ENCODE peak calls at places on chromosomes 2 and 18, in nine cellular contexts. One of them, this sample, is unnamed.

GRCh38 chr2:66555511-66556324 is 120.8 kb downstream of the MEIS1 start:
- DNase-seq in mammary epithelial cell: no peak
- DNase-seq in IMR-90: no peak
- DNase-seq in sigmoid colon: no peak
- DNase-seq in heart right ventricle: peak
- DNase-seq in SK-N-SH: no peak
- DNase-seq in lower lobe of right lung: no peak
- DNase-seq in dorsolateral prefrontal cortex: no peak
- DNase-seq in neural progenitor cell: no peak
- DNase-seq in this sample: peak

GRCh38 chr2:74585406-74586182 is 31.1 kb downstream of the DOK1 start:
- DNase-seq in mammary epithelial cell: no peak
- DNase-seq in IMR-90: no peak
- DNase-seq in sigmoid colon: no peak
- DNase-seq in heart right ventricle: peak
- DNase-seq in SK-N-SH: no peak
- DNase-seq in lower lobe of right lung: peak
- DNase-seq in dorsolateral prefrontal cortex: no peak
- DNase-seq in neural progenitor cell: no peak
- DNase-seq in this sample: no peak

GRCh38 chr2:160492401-160493226 is 993 bp downstream of the RBMS1 start:
- DNase-seq in mammary epithelial cell: peak
- DNase-seq in IMR-90: peak
- DNase-seq in sigmoid colon: peak
- DNase-seq in heart right ventricle: peak
- DNase-seq in SK-N-SH: peak
- DNase-seq in lower lobe of right lung: peak
- DNase-seq in dorsolateral prefrontal cortex: peak
- DNase-seq in neural progenitor cell: peak
- DNase-seq in this sample: peak

GRCh38 chr2:208265371-208265806 is 666 bp upstream of the PIKFYVE start:
- DNase-seq in mammary epithelial cell: no peak
- DNase-seq in IMR-90: peak
- DNase-seq in sigmoid colon: no peak
- DNase-seq in heart right ventricle: no peak
- DNase-seq in SK-N-SH: peak
- DNase-seq in lower lobe of right lung: no peak
- DNase-seq in dorsolateral prefrontal cortex: no peak
- DNase-seq in neural progenitor cell: peak
- DNase-seq in this sample: peak

GRCh38 chr18:25795178-25795577 is 295.2 kb downstream of the SS18 start:
- DNase-seq in mammary epithelial cell: no peak
- DNase-seq in IMR-90: no peak
- DNase-seq in sigmoid colon: no peak
- DNase-seq in heart right ventricle: no peak
- DNase-seq in SK-N-SH: no peak
- DNase-seq in lower lobe of right lung: no peak
- DNase-seq in dorsolateral prefrontal cortex: no peak
- DNase-seq in neural progenitor cell: peak
- DNase-seq in this sample: no peak

GRCh38 chr18:5294618-5295230 is 802 bp downstream of the ZBTB14 start:
- DNase-seq in mammary epithelial cell: peak
- DNase-seq in IMR-90: peak
- DNase-seq in sigmoid colon: peak
- DNase-seq in heart right ventricle: peak
- DNase-seq in SK-N-SH: no peak
- DNase-seq in lower lobe of right lung: peak
- DNase-seq in dorsolateral prefrontal cortex: peak
- DNase-seq in neural progenitor cell: no peak
- DNase-seq in this sample: peak

GRCh38 chr18:13254971-13255927 is 36.7 kb downstream of the LDLRAD4 start:
- DNase-seq in mammary epithelial cell: no peak
- DNase-seq in IMR-90: no peak
- DNase-seq in sigmoid colon: no peak
- DNase-seq in heart right ventricle: no peak
- DNase-seq in SK-N-SH: no peak
- DNase-seq in lower lobe of right lung: no peak
- DNase-seq in dorsolateral prefrontal cortex: peak
- DNase-seq in neural progenitor cell: no peak
- DNase-seq in this sample: no peak

GRCh38 chr2:149645391-149645790 is 57.8 kb upstream of the MMADHC start:
- DNase-seq in mammary epithelial cell: no peak
- DNase-seq in IMR-90: peak
- DNase-seq in sigmoid colon: no peak
- DNase-seq in heart right ventricle: no peak
- DNase-seq in SK-N-SH: no peak
- DNase-seq in lower lobe of right lung: no peak
- DNase-seq in dorsolateral prefrontal cortex: no peak
- DNase-seq in neural progenitor cell: no peak
- DNase-seq in this sample: no peak

GRCh38 chr2:197219636-197220035 is 90.9 kb downstream of the ANKRD44 start:
- DNase-seq in mammary epithelial cell: no peak
- DNase-seq in IMR-90: no peak
- DNase-seq in sigmoid colon: no peak
- DNase-seq in heart right ventricle: no peak
- DNase-seq in SK-N-SH: no peak
- DNase-seq in lower lobe of right lung: no peak
- DNase-seq in dorsolateral prefrontal cortex: no peak
- DNase-seq in neural progenitor cell: no peak
- DNase-seq in this sample: no peak

GRCh38 chr2:42813773-42814172 is 21.4 kb upstream of the HAAO start:
- DNase-seq in mammary epithelial cell: no peak
- DNase-seq in IMR-90: no peak
- DNase-seq in sigmoid colon: no peak
- DNase-seq in heart right ventricle: no peak
- DNase-seq in SK-N-SH: no peak
- DNase-seq in lower lobe of right lung: no peak
- DNase-seq in dorsolateral prefrontal cortex: no peak
- DNase-seq in neural progenitor cell: no peak
- DNase-seq in this sample: no peak

GRCh38 chr2:8720741-8721140 is 38.9 kb downstream of the ID2 start:
- DNase-seq in mammary epithelial cell: no peak
- DNase-seq in IMR-90: no peak
- DNase-seq in sigmoid colon: no peak
- DNase-seq in heart right ventricle: no peak
- DNase-seq in SK-N-SH: no peak
- DNase-seq in lower lobe of right lung: no peak
- DNase-seq in dorsolateral prefrontal cortex: no peak
- DNase-seq in neural progenitor cell: no peak
- DNase-seq in this sample: no peak

GRCh38 chr2:240509667-240510512 is 47.9 kb downstream of the ANKMY1 start:
- DNase-seq in mammary epithelial cell: no peak
- DNase-seq in IMR-90: no peak
- DNase-seq in sigmoid colon: no peak
- DNase-seq in heart right ventricle: no peak
- DNase-seq in SK-N-SH: peak
- DNase-seq in lower lobe of right lung: no peak
- DNase-seq in dorsolateral prefrontal cortex: no peak
- DNase-seq in neural progenitor cell: no peak
- DNase-seq in this sample: no peak

GRCh38 chr18:58257461-58257860 is 213.4 kb downstream of the NEDD4L start:
- DNase-seq in mammary epithelial cell: no peak
- DNase-seq in IMR-90: peak
- DNase-seq in sigmoid colon: no peak
- DNase-seq in heart right ventricle: no peak
- DNase-seq in SK-N-SH: no peak
- DNase-seq in lower lobe of right lung: no peak
- DNase-seq in dorsolateral prefrontal cortex: no peak
- DNase-seq in neural progenitor cell: no peak
- DNase-seq in this sample: no peak

GRCh38 chr18:58567453-58568196 is 61.3 kb downstream of the ALPK2 start:
- DNase-seq in mammary epithelial cell: peak
- DNase-seq in IMR-90: peak
- DNase-seq in sigmoid colon: no peak
- DNase-seq in heart right ventricle: no peak
- DNase-seq in SK-N-SH: no peak
- DNase-seq in lower lobe of right lung: no peak
- DNase-seq in dorsolateral prefrontal cortex: no peak
- DNase-seq in neural progenitor cell: no peak
- DNase-seq in this sample: peak

GRCh38 chr2:206833291-206833690 is 67.9 kb downstream of the FASTKD2 start:
- DNase-seq in mammary epithelial cell: no peak
- DNase-seq in IMR-90: no peak
- DNase-seq in sigmoid colon: no peak
- DNase-seq in heart right ventricle: no peak
- DNase-seq in SK-N-SH: no peak
- DNase-seq in lower lobe of right lung: no peak
- DNase-seq in dorsolateral prefrontal cortex: no peak
- DNase-seq in neural progenitor cell: no peak
- DNase-seq in this sample: no peak

GRCh38 chr2:184835081-184835728 is 236.9 kb downstream of the ZNF804A start:
- DNase-seq in mammary epithelial cell: no peak
- DNase-seq in IMR-90: peak
- DNase-seq in sigmoid colon: no peak
- DNase-seq in heart right ventricle: no peak
- DNase-seq in SK-N-SH: peak
- DNase-seq in lower lobe of right lung: no peak
- DNase-seq in dorsolateral prefrontal cortex: no peak
- DNase-seq in neural progenitor cell: no peak
- DNase-seq in this sample: peak

GRCh38 chr2:201126308-201127127 is 10.6 kb downstream of the CFLAR start:
- DNase-seq in mammary epithelial cell: peak
- DNase-seq in IMR-90: peak
- DNase-seq in sigmoid colon: no peak
- DNase-seq in heart right ventricle: no peak
- DNase-seq in SK-N-SH: no peak
- DNase-seq in lower lobe of right lung: no peak
- DNase-seq in dorsolateral prefrontal cortex: no peak
- DNase-seq in neural progenitor cell: no peak
- DNase-seq in this sample: no peak

GRCh38 chr2:201127128-201127521 is 11.2 kb downstream of the CFLAR start:
- DNase-seq in mammary epithelial cell: no peak
- DNase-seq in IMR-90: no peak
- DNase-seq in sigmoid colon: no peak
- DNase-seq in heart right ventricle: no peak
- DNase-seq in SK-N-SH: no peak
- DNase-seq in lower lobe of right lung: no peak
- DNase-seq in dorsolateral prefrontal cortex: no peak
- DNase-seq in neural progenitor cell: no peak
- DNase-seq in this sample: no peak

GRCh38 chr2:201130524-201131186 is 14.7 kb downstream of the CFLAR start:
- DNase-seq in mammary epithelial cell: peak
- DNase-seq in IMR-90: peak
- DNase-seq in sigmoid colon: no peak
- DNase-seq in heart right ventricle: no peak
- DNase-seq in SK-N-SH: no peak
- DNase-seq in lower lobe of right lung: no peak
- DNase-seq in dorsolateral prefrontal cortex: no peak
- DNase-seq in neural progenitor cell: no peak
- DNase-seq in this sample: peak

GRCh38 chr2:201129044-201129505 is 13.1 kb downstream of the CFLAR start:
- DNase-seq in mammary epithelial cell: peak
- DNase-seq in IMR-90: peak
- DNase-seq in sigmoid colon: no peak
- DNase-seq in heart right ventricle: no peak
- DNase-seq in SK-N-SH: no peak
- DNase-seq in lower lobe of right lung: no peak
- DNase-seq in dorsolateral prefrontal cortex: no peak
- DNase-seq in neural progenitor cell: no peak
- DNase-seq in this sample: peak

DNA sequence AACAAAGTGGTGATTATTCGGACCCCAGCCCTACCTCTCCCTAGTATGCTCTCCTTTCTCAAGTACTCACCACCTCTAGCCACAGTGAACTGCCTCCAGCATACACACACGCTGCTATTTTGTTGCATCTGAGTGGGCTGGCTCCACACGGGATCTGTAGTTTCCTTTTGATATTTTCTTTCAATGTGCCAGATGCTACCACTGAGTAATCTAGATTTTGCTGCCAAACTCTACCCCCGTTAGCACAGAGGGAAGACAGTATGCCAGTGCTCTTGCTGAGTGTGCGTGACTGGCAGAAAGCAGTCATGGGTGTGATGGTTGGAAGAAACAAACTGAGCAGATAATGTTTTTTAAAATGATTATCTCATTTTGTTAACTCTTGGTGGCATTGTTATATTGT is 11.6 kb downstream of the CFLAR start:
- DNase-seq in mammary epithelial cell: peak
- DNase-seq in IMR-90: peak
- DNase-seq in sigmoid colon: no peak
- DNase-seq in heart right ventricle: no peak
- DNase-seq in SK-N-SH: no peak
- DNase-seq in lower lobe of right lung: no peak
- DNase-seq in dorsolateral prefrontal cortex: no peak
- DNase-seq in neural progenitor cell: no peak
- DNase-seq in this sample: peak
- H3K4me3 ChIP-seq in mammary epithelial cell: no peak
- H3K4me3 ChIP-seq in IMR-90: no peak
- H3K4me3 ChIP-seq in sigmoid colon: peak
- H3K4me3 ChIP-seq in heart right ventricle: peak
- H3K4me3 ChIP-seq in SK-N-SH: no peak
- H3K4me3 ChIP-seq in lower lobe of right lung: peak
- H3K4me3 ChIP-seq in dorsolateral prefrontal cortex: peak
- H3K4me3 ChIP-seq in neural progenitor cell: no peak
- H3K4me3 ChIP-seq in this sample: no peak

GRCh38 chr18:1261054-1261453 is 356.4 kb downstream of the ADCYAP1 start:
- DNase-seq in mammary epithelial cell: no peak
- DNase-seq in IMR-90: no peak
- DNase-seq in sigmoid colon: no peak
- DNase-seq in heart right ventricle: no peak
- DNase-seq in SK-N-SH: no peak
- DNase-seq in lower lobe of right lung: no peak
- DNase-seq in dorsolateral prefrontal cortex: no peak
- DNase-seq in neural progenitor cell: no peak
- DNase-seq in this sample: no peak
- H3K4me3 ChIP-seq in mammary epithelial cell: no peak
- H3K4me3 ChIP-seq in IMR-90: no peak
- H3K4me3 ChIP-seq in sigmoid colon: no peak
- H3K4me3 ChIP-seq in heart right ventricle: no peak
- H3K4me3 ChIP-seq in SK-N-SH: no peak
- H3K4me3 ChIP-seq in lower lobe of right lung: no peak
- H3K4me3 ChIP-seq in dorsolateral prefrontal cortex: no peak
- H3K4me3 ChIP-seq in neural progenitor cell: no peak
- H3K4me3 ChIP-seq in this sample: no peak

DNA sequence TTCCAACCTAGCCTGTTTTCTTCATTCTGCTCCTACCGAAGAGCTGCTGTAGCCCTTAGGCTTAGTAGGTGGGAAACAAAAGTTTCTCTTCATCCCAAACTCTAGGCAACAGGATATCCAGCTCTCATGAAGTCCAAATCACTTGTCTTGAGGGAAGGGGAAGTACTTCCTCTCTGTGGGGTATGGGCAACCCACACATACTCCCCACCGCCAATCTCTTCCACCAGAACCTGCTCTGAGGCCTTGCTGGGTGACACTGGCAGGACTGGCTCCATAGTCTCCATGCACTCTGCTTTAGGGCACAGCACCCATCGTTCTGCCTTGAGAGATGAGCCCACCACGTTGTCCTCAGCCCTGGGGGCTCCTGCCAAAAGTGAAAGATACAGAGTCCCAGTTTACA is 173.0 kb downstream of the NCK2 start:
- DNase-seq in mammary epithelial cell: no peak
- DNase-seq in IMR-90: no peak
- DNase-seq in sigmoid colon: no peak
- DNase-seq in heart right ventricle: no peak
- DNase-seq in SK-N-SH: no peak
- DNase-seq in lower lobe of right lung: no peak
- DNase-seq in dorsolateral prefrontal cortex: no peak
- DNase-seq in neural progenitor cell: no peak
- DNase-seq in this sample: no peak
- H3K4me3 ChIP-seq in mammary epithelial cell: no peak
- H3K4me3 ChIP-seq in IMR-90: no peak
- H3K4me3 ChIP-seq in sigmoid colon: no peak
- H3K4me3 ChIP-seq in heart right ventricle: no peak
- H3K4me3 ChIP-seq in SK-N-SH: no peak
- H3K4me3 ChIP-seq in lower lobe of right lung: no peak
- H3K4me3 ChIP-seq in dorsolateral prefrontal cortex: no peak
- H3K4me3 ChIP-seq in neural progenitor cell: no peak
- H3K4me3 ChIP-seq in this sample: no peak

GRCh38 chr2:85935746-85936208 is 47.0 kb upstream of the ST3GAL5 start:
- DNase-seq in mammary epithelial cell: peak
- DNase-seq in IMR-90: peak
- DNase-seq in sigmoid colon: no peak
- DNase-seq in heart right ventricle: no peak
- DNase-seq in SK-N-SH: no peak
- DNase-seq in lower lobe of right lung: no peak
- DNase-seq in dorsolateral prefrontal cortex: no peak
- DNase-seq in neural progenitor cell: peak
- DNase-seq in this sample: peak
- H3K4me3 ChIP-seq in mammary epithelial cell: no peak
- H3K4me3 ChIP-seq in IMR-90: no peak
- H3K4me3 ChIP-seq in sigmoid colon: no peak
- H3K4me3 ChIP-seq in heart right ventricle: no peak
- H3K4me3 ChIP-seq in SK-N-SH: no peak
- H3K4me3 ChIP-seq in lower lobe of right lung: no peak
- H3K4me3 ChIP-seq in dorsolateral prefrontal cortex: no peak
- H3K4me3 ChIP-seq in neural progenitor cell: no peak
- H3K4me3 ChIP-seq in this sample: no peak